ENCODE peak calls at places on chromosome 7, in eight cellular contexts. W is IMR-90, Q is heart left ventricle, X is astrocyte, M is fibroblast of mammary gland, G is cardiac muscle cell, T is Panc1, L is BE2C. F is an unnamed sample.

GRCh38 chr7:106737202-106737562 is 76.2 kb upstream of the CCDC71L start:
- DNase-seq in W (peak), Q (no peak), X (peak), M (peak), G (no peak), T (no peak), L (no peak), F (no peak)

GRCh38 chr7:108261560-108262255 is 131.5 kb upstream of the LAMB4 start:
- DNase-seq in W (no peak), Q (no peak), X (no peak), M (no peak), G (peak), T (no peak), L (no peak), F (no peak)

GRCh38 chr7:19105546-19105945 is 11.9 kb downstream of the TWIST1 start:
- DNase-seq in W (no peak), Q (no peak), X (no peak), M (no peak), G (no peak), T (no peak), L (no peak), F (no peak)

GRCh38 chr7:89049043-89049442 is 253.5 kb upstream of the TEX47 start:
- DNase-seq in W (no peak), Q (no peak), X (no peak), M (no peak), G (no peak), T (no peak), L (no peak), F (no peak)

GRCh38 chr7:47581821-47582747 is at the start of gene TNS3:
- DNase-seq in W (peak), Q (peak), X (no peak), M (no peak), G (peak), T (no peak), L (peak), F (no peak)

GRCh38 chr7:98186452-98187137 is 24.6 kb upstream of the BHLHA15 start:
- DNase-seq in W (peak), Q (no peak), X (peak), M (peak), G (no peak), T (no peak), L (no peak), F (no peak)

GRCh38 chr7:30923009-30923773 is 11.5 kb downstream of the AQP1 start:
- DNase-seq in W (no peak), Q (no peak), X (no peak), M (no peak), G (no peak), T (no peak), L (peak), F (no peak)

GRCh38 chr7:151722533-151722932 is 154.4 kb downstream of the PRKAG2 start:
- DNase-seq in W (no peak), Q (peak), X (no peak), M (no peak), G (peak), T (no peak), L (no peak), F (no peak)

GRCh38 chr7:135224027-135224426 is 9.6 kb upstream of the STRA8 start:
- DNase-seq in W (no peak), Q (no peak), X (no peak), M (no peak), G (no peak), T (no peak), L (no peak), F (no peak)

GRCh38 chr7:91314591-91315323 is 50.5 kb downstream of the FZD1 start:
- DNase-seq in W (no peak), Q (no peak), X (no peak), M (no peak), G (no peak), T (no peak), L (no peak), F (no peak)

GRCh38 chr7:159240962-159241361 is 96.3 kb upstream of the VIPR2 start:
- DNase-seq in W (no peak), Q (no peak), X (no peak), M (no peak), G (no peak), T (no peak), L (no peak), F (no peak)

GRCh38 chr7:142611566-142612250 is 137.6 kb upstream of the PRSS1 start:
- DNase-seq in W (no peak), Q (no peak), X (no peak), M (peak), G (no peak), T (no peak), L (no peak), F (no peak)

GRCh38 chr7:19752045-19752444 is 21.4 kb downstream of the TMEM196 start:
- DNase-seq in W (no peak), Q (no peak), X (no peak), M (no peak), G (no peak), T (no peak), L (no peak), F (no peak)

GRCh38 chr7:30548762-30549344 is 44.2 kb upstream of the GGCT start:
- DNase-seq in W (peak), Q (peak), X (peak), M (peak), G (peak), T (peak), L (peak), F (peak)

GRCh38 chr7:133794490-133794889 is 332.6 kb upstream of the LRGUK start:
- DNase-seq in W (peak), Q (no peak), X (no peak), M (peak), G (no peak), T (no peak), L (peak), F (no peak)

GRCh38 chr7:84490661-84491060 is 296.1 kb upstream of the SEMA3A start:
- DNase-seq in W (no peak), Q (no peak), X (peak), M (peak), G (no peak), T (no peak), L (peak), F (no peak)

GRCh38 chr7:453597-454306 is 65.9 kb downstream of the PDGFA start:
- DNase-seq in W (no peak), Q (no peak), X (no peak), M (no peak), G (no peak), T (no peak), L (no peak), F (no peak)

GRCh38 chr7:55067748-55068147 is 48.9 kb downstream of the EGFR start:
- DNase-seq in W (no peak), Q (no peak), X (no peak), M (no peak), G (no peak), T (no peak), L (no peak), F (no peak)

GRCh38 chr7:29796181-29796580 is 10.1 kb upstream of the WIPF3 start:
- DNase-seq in W (no peak), Q (no peak), X (no peak), M (no peak), G (no peak), T (no peak), L (no peak), F (no peak)

GRCh38 chr7:85232068-85232467 is 45.2 kb upstream of the SEMA3D start:
- DNase-seq in W (no peak), Q (no peak), X (no peak), M (no peak), G (no peak), T (no peak), L (no peak), F (no peak)

GRCh38 chr7:50450691-50451051 is 521 bp upstream of the FIGNL1 start:
- DNase-seq in W (no peak), Q (no peak), X (no peak), M (no peak), G (no peak), T (no peak), L (no peak), F (no peak)

GRCh38 chr7:139702313-139702731 is 75.5 kb downstream of the HIPK2 start:
- DNase-seq in W (no peak), Q (no peak), X (no peak), M (no peak), G (no peak), T (no peak), L (peak), F (no peak)

GRCh38 chr7:37352974-37353948 is 95.4 kb downstream of the ELMO1 start:
- DNase-seq in W (no peak), Q (no peak), X (no peak), M (no peak), G (no peak), T (peak), L (peak), F (no peak)

GRCh38 chr7:55140221-55140980 is 121.6 kb downstream of the EGFR start:
- DNase-seq in W (peak), Q (peak), X (no peak), M (peak), G (no peak), T (no peak), L (peak), F (no peak)

GRCh38 chr7:150383710-150384397 is 4.7 kb downstream of the ZNF775 start:
- DNase-seq in W (no peak), Q (no peak), X (no peak), M (no peak), G (peak), T (no peak), L (peak), F (no peak)

GRCh38 chr7:23710000-23710399 is at the start of gene STK31:
- DNase-seq in W (no peak), Q (no peak), X (no peak), M (no peak), G (no peak), T (no peak), L (no peak), F (no peak)

GRCh38 chr7:95686109-95686508 is 86.2 kb upstream of the DYNC1I1 start:
- DNase-seq in W (peak), Q (peak), X (peak), M (peak), G (peak), T (peak), L (peak), F (peak)

GRCh38 chr7:149316606-149317005 is 54.6 kb downstream of the ZNF783 start:
- DNase-seq in W (no peak), Q (no peak), X (no peak), M (no peak), G (no peak), T (no peak), L (no peak), F (no peak)

GRCh38 chr7:31432831-31433340 is 81.0 kb upstream of the ITPRID1 start:
- DNase-seq in W (no peak), Q (no peak), X (peak), M (no peak), G (no peak), T (no peak), L (no peak), F (no peak)

GRCh38 chr7:76155938-76156337 is 45.8 kb upstream of the SRRM3 start:
- DNase-seq in W (peak), Q (peak), X (no peak), M (peak), G (no peak), T (no peak), L (no peak), F (no peak)

GRCh38 chr7:1085910-1086421 is 1.9 kb upstream of the GPER1 start:
- DNase-seq in W (peak), Q (no peak), X (no peak), M (no peak), G (no peak), T (no peak), L (no peak), F (no peak)

GRCh38 chr7:54541941-54542618 is at the start of gene VSTM2A:
- DNase-seq in W (no peak), Q (no peak), X (no peak), M (no peak), G (peak), T (no peak), L (peak), F (no peak)

GRCh38 chr7:134693256-134693655 is 46.6 kb downstream of the BPGM start:
- DNase-seq in W (peak), Q (no peak), X (peak), M (peak), G (no peak), T (no peak), L (no peak), F (no peak)

GRCh38 chr7:98077762-98078161 is 28.9 kb upstream of the LMTK2 start:
- DNase-seq in W (no peak), Q (no peak), X (no peak), M (no peak), G (peak), T (no peak), L (no peak), F (no peak)

GRCh38 chr7:112063974-112064373 is 142.2 kb downstream of the DOCK4 start:
- DNase-seq in W (no peak), Q (no peak), X (no peak), M (no peak), G (no peak), T (no peak), L (no peak), F (no peak)

GRCh38 chr7:30846378-30846777 is 65.3 kb upstream of the AQP1 start:
- DNase-seq in W (no peak), Q (no peak), X (no peak), M (no peak), G (no peak), T (no peak), L (no peak), F (peak)

GRCh38 chr7:86644282-86645173 is 819 bp downstream of the GRM3 start:
- DNase-seq in W (no peak), Q (no peak), X (no peak), M (no peak), G (peak), T (no peak), L (no peak), F (no peak)

GRCh38 chr7:40077849-40078248 is 56.6 kb downstream of the MPLKIP start:
- DNase-seq in W (peak), Q (no peak), X (no peak), M (peak), G (no peak), T (no peak), L (no peak), F (no peak)

DNA sequence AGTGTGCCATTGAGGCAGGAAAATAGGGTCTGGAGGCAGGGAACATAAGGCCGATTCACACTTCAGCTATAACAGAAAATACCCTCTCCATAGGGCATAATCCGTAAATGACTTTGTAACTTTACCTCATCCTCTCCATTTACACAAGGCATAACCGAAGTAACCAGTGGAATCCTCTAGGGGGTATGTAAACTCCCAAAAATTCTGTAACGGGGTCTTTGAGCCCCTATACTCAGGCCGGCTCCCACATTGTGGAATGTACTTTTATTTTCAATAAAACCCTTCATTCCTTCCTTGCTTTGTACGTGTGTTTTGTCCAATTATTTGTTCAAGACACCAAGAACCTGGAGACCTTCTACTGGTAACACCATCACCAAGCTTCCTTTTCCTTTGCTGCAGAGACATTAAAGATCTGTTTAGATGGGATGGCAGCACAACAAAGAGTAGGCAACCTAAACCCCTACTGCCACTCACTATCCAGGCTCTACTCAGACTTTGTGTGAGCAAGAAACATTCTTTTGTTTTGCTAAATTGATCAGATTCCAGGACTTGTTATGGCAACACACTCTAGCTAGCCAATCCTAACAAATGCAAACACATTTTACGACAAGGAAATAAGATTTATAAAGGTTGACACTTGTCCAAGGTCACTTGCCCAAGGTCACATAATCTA is 99.3 kb downstream of the DGKI start:
- DNase-seq in W (no peak), Q (no peak), X (no peak), M (no peak), G (no peak), T (no peak), L (no peak), F (peak)
- H3K4me3 ChIP-seq in W (no peak), Q (no peak), X (no peak), M (no peak), G (no peak), T (no peak), L (no peak), F (no peak)

DNA sequence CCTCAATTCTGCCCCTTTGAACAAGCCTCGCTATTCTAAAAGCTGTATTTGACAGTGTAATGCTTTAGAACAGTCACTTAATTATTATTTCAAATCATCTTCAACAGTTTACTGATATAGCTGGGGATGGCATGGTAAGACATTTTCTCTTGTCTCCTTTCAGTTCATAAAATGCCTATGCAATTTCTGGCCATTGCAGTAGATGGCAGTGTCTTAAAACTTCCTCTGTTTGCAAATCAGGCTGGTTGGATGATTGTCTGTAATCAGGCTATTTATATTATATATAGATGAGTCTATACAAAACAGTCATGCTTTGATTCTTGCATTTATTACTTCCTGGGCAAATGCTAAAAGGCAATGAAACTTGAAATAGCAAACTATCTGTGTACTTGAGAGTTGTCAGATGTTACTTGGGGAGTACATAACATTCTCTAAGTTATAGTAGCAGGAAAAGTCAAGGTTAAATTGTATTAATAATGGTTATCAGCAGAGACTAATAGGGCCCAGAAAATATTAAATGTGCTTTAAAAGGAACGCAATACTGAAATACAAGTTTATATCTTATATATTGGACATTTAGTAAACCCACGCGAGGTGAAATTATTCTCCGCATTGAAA is 55.5 kb upstream of the LHFPL3 start:
- DNase-seq in W (peak), Q (no peak), X (peak), M (peak), G (peak), T (no peak), L (peak), F (peak)
- TF ChIP-seq CTCF in W (peak), Q (peak), X (peak), M (peak), G (peak), T (peak), L (peak), F (peak)

GRCh38 chr7:45089314-45089891 is 634 bp upstream of the NACAD start:
- DNase-seq in W (peak), Q (no peak), X (peak), M (peak), G (peak), T (no peak), L (peak), F (peak)
- H3K4me3 ChIP-seq in W (peak), Q (peak), X (peak), M (peak), G (peak), T (peak), L (peak), F (no peak)

GRCh38 chr7:116249969-116250553 is 39.7 kb downstream of the TES start:
- DNase-seq in W (peak), Q (no peak), X (peak), M (peak), G (peak), T (no peak), L (peak), F (no peak)
- TF ChIP-seq CTCF in W (peak), Q (peak), X (peak), M (peak), G (peak), T (peak), L (peak), F (peak)

GRCh38 chr7:94294471-94295131 is 100.1 kb upstream of the COL1A2 start:
- DNase-seq in W (no peak), Q (no peak), X (no peak), M (peak), G (no peak), T (no peak), L (no peak), F (no peak)

GRCh38 chr7:94297397-94297838 is 97.3 kb upstream of the COL1A2 start:
- DNase-seq in W (peak), Q (peak), X (peak), M (peak), G (no peak), T (no peak), L (no peak), F (no peak)

GRCh38 chr7:94296886-94297285 is 97.8 kb upstream of the COL1A2 start:
- DNase-seq in W (no peak), Q (no peak), X (no peak), M (peak), G (no peak), T (no peak), L (no peak), F (no peak)

GRCh38 chr7:94298943-94299342 is 95.8 kb upstream of the COL1A2 start:
- DNase-seq in W (peak), Q (no peak), X (peak), M (peak), G (no peak), T (no peak), L (no peak), F (no peak)

DNA sequence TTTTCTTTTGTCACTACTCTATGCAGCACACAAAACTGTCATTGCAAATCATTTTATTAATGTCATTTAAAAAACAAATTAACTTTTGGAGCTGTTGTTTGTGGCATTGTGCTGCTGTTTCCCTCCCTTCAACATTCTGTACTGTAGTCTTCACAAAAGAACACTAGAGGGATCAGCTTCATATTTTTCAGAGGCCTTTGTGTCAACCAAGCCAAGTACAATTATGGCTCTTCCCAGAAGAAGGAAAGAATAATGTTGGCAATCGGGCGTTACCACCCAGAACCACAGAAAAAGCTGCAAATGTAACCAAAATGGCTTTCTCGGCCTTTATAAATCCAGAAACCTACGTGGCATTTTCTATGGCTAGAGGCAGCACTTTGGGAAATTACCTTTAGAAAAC is 98.9 kb upstream of the COL1A2 start:
- DNase-seq in W (peak), Q (no peak), X (peak), M (peak), G (peak), T (no peak), L (no peak), F (no peak)
- H3K4me3 ChIP-seq in W (peak), Q (peak), X (no peak), M (peak), G (no peak), T (no peak), L (no peak), F (no peak)

GRCh38 chr7:148014473-148014872 is 576.1 kb upstream of the C7orf33 start:
- DNase-seq in W (no peak), Q (no peak), X (no peak), M (no peak), G (no peak), T (no peak), L (no peak), F (no peak)
- TF ChIP-seq CTCF in W (no peak), Q (no peak), X (no peak), M (no peak), G (no peak), T (no peak), L (no peak), F (no peak)